ENCODE peak calls at places on chromosomes 5 and 9, in seven cellular contexts. B is H9, J is H1, D is mesendoderm, X is neuronal stem cell, K is IMR-90, R is trophoblast cell. L is an unnamed sample.

GRCh38 chr9:93896496-93897033 is 58.6 kb downstream of the BARX1 start:
- DNase-seq in B (peak; percentile 5), J (no peak), D (no peak), X (no peak), K (no peak), R (no peak), L (no peak)

GRCh38 chr5:81006955-81007636 is 46.9 kb downstream of the RASGRF2 start:
- DNase-seq in B (no peak), J (no peak), D (no peak), X (no peak), K (no peak), R (no peak), L (no peak)

GRCh38 chr9:109319631-109320233 is 1.1 kb downstream of the EPB41L4B start:
- DNase-seq in B (no peak), J (no peak), D (peak; percentile 23), X (peak; percentile 17), K (no peak), R (no peak), L (no peak)

GRCh38 chr9:101848485-101848919 is 110.1 kb upstream of the GRIN3A start:
- DNase-seq in B (no peak), J (no peak), D (no peak), X (no peak), K (no peak), R (no peak), L (no peak)

GRCh38 chr5:136174021-136174659 is 18.8 kb downstream of the SMIM32 start:
- DNase-seq in B (no peak), J (no peak), D (peak; percentile 68), X (no peak), K (peak; percentile 75), R (no peak), L (peak; percentile 71)

GRCh38 chr5:174082286-174082685 is 36.8 kb downstream of the NSG2 start:
- DNase-seq in B (no peak), J (no peak), D (peak; percentile 10), X (no peak), K (no peak), R (no peak), L (no peak)

GRCh38 chr9:4097991-4098390 is 201.9 kb downstream of the GLIS3 start:
- DNase-seq in B (no peak), J (no peak), D (no peak), X (no peak), K (no peak), R (peak; percentile 8), L (peak; percentile 54)

GRCh38 chr9:123453904-123454321 is 97.9 kb downstream of the CRB2 start:
- DNase-seq in B (no peak), J (no peak), D (no peak), X (no peak), K (no peak), R (no peak), L (no peak)

GRCh38 chr5:3339798-3340115 is 255.9 kb upstream of the IRX1 start:
- DNase-seq in B (no peak), J (no peak), D (no peak), X (no peak), K (no peak), R (no peak), L (no peak)

GRCh38 chr5:31751620-31752019 is 112.7 kb downstream of the PDZD2 start:
- DNase-seq in B (no peak), J (no peak), D (no peak), X (no peak), K (no peak), R (no peak), L (no peak)

GRCh38 chr9:84811072-84811725 is 141.7 kb downstream of the NTRK2 start:
- DNase-seq in B (peak; percentile 31), J (no peak), D (no peak), X (no peak), K (no peak), R (no peak), L (no peak)

GRCh38 chr5:158875272-158875679 is 224.4 kb downstream of the EBF1 start:
- DNase-seq in B (no peak), J (no peak), D (no peak), X (no peak), K (peak; percentile 4), R (no peak), L (peak; percentile 30)

GRCh38 chr5:77390795-77391194 is 101.3 kb downstream of the WDR41 start:
- DNase-seq in B (no peak), J (no peak), D (no peak), X (no peak), K (peak; percentile 69), R (peak; percentile 93), L (no peak)

GRCh38 chr5:58855851-58856739 is 273.2 kb downstream of the RAB3C start:
- DNase-seq in B (no peak), J (no peak), D (no peak), X (no peak), K (no peak), R (no peak), L (no peak)

GRCh38 chr5:159050408-159051091 is 49.2 kb downstream of the EBF1 start:
- DNase-seq in B (no peak), J (no peak), D (peak; percentile 39), X (no peak), K (peak; percentile 32), R (no peak), L (peak; percentile 73)

GRCh38 chr9:111483419-111483861 is 743 bp downstream of the ECPAS start:
- DNase-seq in B (no peak), J (no peak), D (no peak), X (peak; percentile 39), K (no peak), R (no peak), L (no peak)

GRCh38 chr9:125513634-125514413 is 193.2 kb downstream of the MAPKAP1 start:
- DNase-seq in B (no peak), J (no peak), D (no peak), X (no peak), K (peak; percentile 81), R (peak; percentile 11), L (peak; percentile 86)

GRCh38 chr9:882416-882931 is 41.0 kb downstream of the DMRT1 start:
- DNase-seq in B (no peak), J (no peak), D (peak; percentile 83), X (no peak), K (no peak), R (no peak), L (no peak)

DNA sequence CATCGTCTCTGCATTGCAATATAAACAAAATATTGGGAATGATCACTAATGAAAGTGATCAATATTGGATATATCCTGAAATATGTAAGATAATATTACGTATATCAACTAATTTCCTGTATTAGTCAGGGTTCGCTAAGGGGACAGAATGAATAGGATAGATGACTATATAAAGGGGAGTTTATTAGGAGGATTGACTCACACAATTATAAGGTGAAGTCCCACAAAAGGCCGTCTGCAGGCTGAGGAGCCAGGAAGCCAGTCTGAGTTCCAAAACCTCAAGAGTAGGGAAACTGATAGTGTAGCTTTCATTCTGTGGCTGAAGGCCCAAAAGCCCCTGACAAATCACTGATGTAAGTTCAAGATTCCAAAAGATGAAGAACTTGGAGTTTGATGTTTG is 561.1 kb downstream of the PRDM9 start:
- DNase-seq in B (no peak), J (no peak), D (no peak), X (no peak), K (no peak), R (no peak), L (no peak)
- H3K23ac ChIP-seq in B (no peak overlapping the region), J (no peak overlapping the region), D (no peak overlapping the region), X (no peak overlapping the region), K (no peak overlapping the region), R (no peak overlapping the region), L (no peak overlapping the region)

GRCh38 chr5:132557425-132557805 is 638 bp downstream of the RAD50 start:
- DNase-seq in B (peak; percentile 63), J (no peak), D (peak; percentile 78), X (no peak), K (peak; percentile 29), R (peak; percentile 78), L (peak; percentile 44)

GRCh38 chr5:132556511-132557424 is at the start of gene RAD50:
- DNase-seq in B (peak; percentile 95), J (peak; percentile 68), D (peak; percentile 94), X (peak; percentile 69), K (peak; percentile 84), R (peak; percentile 94), L (peak; percentile 86)

GRCh38 chr5:132561601-132562000 is 4.8 kb downstream of the RAD50 start:
- DNase-seq in B (no peak), J (no peak), D (peak; percentile 54), X (no peak), K (peak; percentile 12), R (no peak), L (no peak)

DNA sequence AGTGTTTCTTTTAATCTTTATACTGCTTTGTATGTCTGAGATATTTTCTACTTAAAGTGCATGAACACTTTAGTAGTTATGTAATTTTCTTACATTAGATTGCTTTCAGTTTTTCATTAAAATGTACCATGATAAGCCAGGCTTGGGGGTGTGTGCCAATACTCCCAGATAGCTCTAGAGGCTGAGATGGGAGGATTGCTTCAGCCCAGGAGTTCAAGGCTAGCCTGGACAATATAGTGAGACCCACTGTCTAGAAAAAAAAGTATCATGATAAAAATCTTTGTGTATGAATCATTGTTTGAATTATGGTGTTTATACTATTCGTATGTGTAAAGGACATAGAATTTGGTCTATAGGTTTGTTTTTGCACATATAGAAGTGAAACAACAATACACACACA is 2.9 kb downstream of the RAD50 start:
- DNase-seq in B (no peak), J (no peak), D (no peak), X (no peak), K (no peak), R (no peak), L (no peak)
- H3K4me2 ChIP-seq in B (no peak overlapping the region), J (no peak overlapping the region), D (no peak overlapping the region), X (no peak overlapping the region), K (no peak overlapping the region), R (no peak overlapping the region), L (no peak overlapping the region)

GRCh38 chr9:136349546-136349945 is 14.0 kb downstream of the DNLZ start:
- DNase-seq in B (no peak), J (no peak), D (no peak), X (no peak), K (no peak), R (no peak), L (no peak)
- H3K23ac ChIP-seq in B (no peak overlapping the region), J (no peak overlapping the region), D (no peak overlapping the region), X (no peak overlapping the region), K (no peak overlapping the region), R (no peak overlapping the region), L (no peak overlapping the region)

GRCh38 chr9:105331755-105332154 is 87.3 kb downstream of the SLC44A1 start:
- DNase-seq in B (no peak), J (no peak), D (no peak), X (no peak), K (no peak), R (no peak), L (no peak)

GRCh38 chr9:105330201-105330600 is 85.8 kb downstream of the SLC44A1 start:
- DNase-seq in B (no peak), J (no peak), D (peak; percentile 23), X (no peak), K (peak; percentile 40), R (no peak), L (no peak)

GRCh38 chr9:105330755-105331154 is 86.3 kb downstream of the SLC44A1 start:
- DNase-seq in B (no peak), J (no peak), D (no peak), X (no peak), K (peak; percentile 16), R (no peak), L (no peak)

GRCh38 chr9:105332471-105332870 is 88.0 kb downstream of the SLC44A1 start:
- DNase-seq in B (no peak), J (no peak), D (no peak), X (no peak), K (peak; percentile 44), R (no peak), L (no peak)

DNA sequence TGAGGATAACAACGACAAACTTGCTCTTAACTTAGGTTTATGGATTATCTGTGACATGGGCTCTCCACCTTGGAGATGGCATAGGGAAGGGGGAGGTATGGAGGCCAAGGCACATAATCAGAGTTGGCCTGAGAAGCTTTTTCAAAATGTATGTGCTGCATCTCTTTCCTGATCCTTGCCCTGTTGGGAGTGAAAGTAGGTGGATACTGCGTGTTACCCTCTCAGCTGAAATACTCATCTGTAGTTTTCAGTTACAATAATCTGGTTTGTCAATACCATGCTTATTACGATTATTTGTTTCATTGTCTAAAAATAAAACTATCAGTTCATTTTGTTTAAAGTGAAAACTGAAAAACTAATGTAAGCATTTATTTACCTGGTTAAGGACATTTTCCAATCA is 86.7 kb downstream of the SLC44A1 start:
- DNase-seq in B (no peak), J (no peak), D (no peak), X (no peak), K (no peak), R (no peak), L (no peak)
- H3K4me2 ChIP-seq in B (no peak overlapping the region), J (no peak overlapping the region), D (no peak overlapping the region), X (no peak overlapping the region), K (no peak overlapping the region), R (no peak overlapping the region), L (no peak overlapping the region)

L was measured in mesenchymal stem cell.